ENCODE peak calls at places on chromosome 21, in seven cellular contexts. B, R, Q, H, S, G and O are unnamed samples.

GRCh38 chr21:33070921-33071877 is 1.3 kb downstream of the OLIG1 start:
- DNase-seq in B (no peak), R (peak; percentile 18), Q (peak; percentile 58), H (no peak), S (no peak), G (peak; percentile 69), O (no peak)

GRCh38 chr21:26717146-26717739 is 128.0 kb downstream of the ADAMTS1 start:
- DNase-seq in B (peak; percentile 53), R (peak; percentile 23), Q (no peak), H (peak; percentile 31), S (peak; percentile 35), G (peak; percentile 28), O (no peak)

GRCh38 chr21:31554511-31555022 is 104.9 kb upstream of the SOD1 start:
- DNase-seq in B (no peak), R (peak; percentile 55), Q (no peak), H (peak; percentile 5), S (no peak), G (peak; percentile 73), O (no peak)

GRCh38 chr21:31894441-31894840 is 21.6 kb downstream of the HUNK start:
- DNase-seq in B (no peak), R (no peak), Q (no peak), H (no peak), S (no peak), G (no peak), O (no peak)

GRCh38 chr21:43754948-43755781 is 20.9 kb downstream of the CSTB start:
- DNase-seq in B (no peak), R (no peak), Q (no peak), H (no peak), S (no peak), G (no peak), O (no peak)

GRCh38 chr21:15415541-15416261 is 314.1 kb upstream of the USP25 start:
- DNase-seq in B (no peak), R (no peak), Q (no peak), H (no peak), S (no peak), G (no peak), O (no peak)

GRCh38 chr21:29342394-29342957 is 43.8 kb downstream of the BACH1 start:
- DNase-seq in B (peak; percentile 99), R (peak; percentile 93), Q (peak; percentile 79), H (peak; percentile 99), S (peak; percentile 92), G (no peak), O (peak; percentile 72)

GRCh38 chr21:31795992-31796391 is 64.1 kb upstream of the SCAF4 start:
- DNase-seq in B (no peak), R (peak; percentile 58), Q (no peak), H (no peak), S (no peak), G (no peak), O (no peak)

GRCh38 chr21:43644609-43645008 is 14.7 kb downstream of the HSF2BP start:
- DNase-seq in B (peak; percentile 29), R (peak; percentile 69), Q (no peak), H (peak; percentile 67), S (peak; percentile 56), G (no peak), O (no peak)

GRCh38 chr21:28113718-28114117 is 879.0 kb downstream of the LTN1 start:
- DNase-seq in B (no peak), R (no peak), Q (no peak), H (no peak), S (no peak), G (no peak), O (no peak)

GRCh38 chr21:25772680-25773079 is 37.9 kb downstream of the GABPA start:
- DNase-seq in B (no peak), R (peak; percentile 52), Q (no peak), H (no peak), S (no peak), G (no peak), O (no peak)

GRCh38 chr21:43598416-43599120 is 60.7 kb downstream of the HSF2BP start:
- DNase-seq in B (peak; percentile 73), R (peak; percentile 64), Q (no peak), H (peak; percentile 87), S (peak; percentile 69), G (no peak), O (no peak)

GRCh38 chr21:28160378-28160777 is 832.3 kb downstream of the LTN1 start:
- DNase-seq in B (no peak), R (peak; percentile 5), Q (no peak), H (no peak), S (peak; percentile 71), G (no peak), O (no peak)

GRCh38 chr21:16084776-16085364 is 355.1 kb downstream of the USP25 start:
- DNase-seq in B (peak; percentile 82), R (no peak), Q (no peak), H (peak; percentile 70), S (peak; percentile 59), G (no peak), O (peak; percentile 55)

GRCh38 chr21:29184047-29184446 is 53.6 kb downstream of the MAP3K7CL start:
- DNase-seq in B (no peak), R (no peak), Q (no peak), H (no peak), S (no peak), G (no peak), O (no peak)

GRCh38 chr21:32135401-32136363 is 143.2 kb downstream of the MIS18A start:
- DNase-seq in B (no peak), R (peak; percentile 4), Q (no peak), H (peak; percentile 1), S (peak; percentile 96), G (no peak), O (peak; percentile 89)

GRCh38 chr21:31514598-31514997 is 144.9 kb upstream of the SOD1 start:
- DNase-seq in B (no peak), R (no peak), Q (no peak), H (no peak), S (no peak), G (peak; percentile 66), O (no peak)

GRCh38 chr21:25457411-25457810 is 149.9 kb downstream of the MRPL39 start:
- DNase-seq in B (peak; percentile 76), R (peak; percentile 70), Q (no peak), H (peak; percentile 85), S (peak; percentile 31), G (no peak), O (peak; percentile 4)

GRCh38 chr21:44991538-44992483 is 52.0 kb downstream of the SLX9 start:
- DNase-seq in B (peak; percentile 92), R (no peak), Q (peak; percentile 62), H (peak; percentile 87), S (no peak), G (no peak), O (no peak)
- H3K4me3 ChIP-seq in B (no peak overlapping the region), R (no peak overlapping the region), Q (no peak overlapping the region), H (no peak overlapping the region), S (no peak overlapping the region), G (no peak overlapping the region), O (no peak overlapping the region)

GRCh38 chr21:35674895-35675470 is 385.3 kb downstream of the SETD4 start:
- DNase-seq in B (no peak), R (no peak), Q (no peak), H (peak; percentile 11), S (no peak), G (peak; percentile 21), O (no peak)
- TF ChIP-seq CTCF in B (no peak), R (no peak), Q (no peak), H (no peak), S (no peak), G (no peak), O (no peak)

GRCh38 chr21:46183910-46184624 is at the start of gene SPATC1L:
- DNase-seq in B (peak; percentile 90), R (peak; percentile 30), Q (peak; percentile 79), H (peak; percentile 83), S (peak; percentile 66), G (peak; percentile 76), O (no peak)

GRCh38 chr21:46182548-46183336 is 1.5 kb downstream of the SPATC1L start:
- DNase-seq in B (no peak), R (no peak), Q (peak; percentile 67), H (no peak), S (no peak), G (peak; percentile 53), O (no peak)

GRCh38 chr21:46187251-46187650 is 3.0 kb upstream of the SPATC1L start:
- DNase-seq in B (no peak), R (no peak), Q (peak; percentile 20), H (no peak), S (no peak), G (no peak), O (no peak)

GRCh38 chr21:46185717-46186116 is 1.5 kb upstream of the SPATC1L start:
- DNase-seq in B (no peak), R (no peak), Q (peak; percentile 22), H (no peak), S (no peak), G (no peak), O (no peak)

GRCh38 chr21:46184625-46185555 is 631 bp upstream of the SPATC1L start:
- DNase-seq in B (peak; percentile 92), R (peak; percentile 61), Q (peak; percentile 92), H (peak; percentile 75), S (peak; percentile 85), G (peak; percentile 90), O (no peak)
- H3K4me3 ChIP-seq in B (peak overlapping the region; percentile 22), R (peak overlapping the region; percentile 57), Q (peak overlapping the region; percentile 32), H (peak overlapping the region; percentile 55), S (peak overlapping the region; percentile 57), G (peak overlapping the region; percentile 65), O (peak overlapping the region; percentile 95)

GRCh38 chr21:34132202-34132601 is 58.8 kb downstream of the MRPS6 start:
- DNase-seq in B (no peak), R (no peak), Q (no peak), H (no peak), S (no peak), G (no peak), O (no peak)

GRCh38 chr21:34133392-34133791 is 60.0 kb downstream of the MRPS6 start:
- DNase-seq in B (no peak), R (no peak), Q (no peak), H (no peak), S (no peak), G (no peak), O (no peak)

GRCh38 chr21:34132905-34133304 is 59.5 kb downstream of the MRPS6 start:
- DNase-seq in B (no peak), R (no peak), Q (no peak), H (no peak), S (no peak), G (no peak), O (no peak)

GRCh38 chr21:34135330-34135729 is 62.0 kb downstream of the MRPS6 start:
- DNase-seq in B (no peak), R (no peak), Q (no peak), H (no peak), S (no peak), G (no peak), O (no peak)

GRCh38 chr21:34133802-34134201 is 60.4 kb downstream of the MRPS6 start:
- DNase-seq in B (no peak), R (no peak), Q (no peak), H (no peak), S (no peak), G (peak; percentile 56), O (no peak)
- TF ChIP-seq CTCF in B (peak; percentile 26), R (peak; percentile 26), Q (no peak), H (peak; percentile 9), S (peak; percentile 22), G (peak; percentile 73), O (peak; percentile 39)